ENCODE peak calls at places on chromosomes 1 and 21, in four cellular contexts. G is NCI-H345, L is ecto neural progenitor cell, A is M059J. M is an unnamed sample.

GRCh38 chr1:146051452-146051852 is 29.9 kb upstream of the HJV start:
- DNase-seq in G (no peak), A (no peak), L (no peak), M (peak)

GRCh38 chr1:19682257-19682656 is 17.6 kb downstream of the HTR6 start:
- DNase-seq in A (peak), L (no peak), G (no peak), M (no peak)

GRCh38 chr1:205038132-205038786 is 4.8 kb upstream of the CNTN2 start:
- DNase-seq in G (no peak), L (no peak), A (no peak), M (no peak)

GRCh38 chr1:102431253-102431652 is 434.5 kb upstream of the OLFM3 start:
- DNase-seq in G (no peak), A (no peak), L (no peak), M (no peak)

GRCh38 chr21:34743831-34744230 is 75.0 kb downstream of the CLIC6 start:
- DNase-seq in A (peak), G (no peak), L (no peak), M (no peak)

GRCh38 chr1:199352351-199352750 is 675.2 kb upstream of the NR5A2 start:
- DNase-seq in A (no peak), G (no peak), L (no peak), M (no peak)

GRCh38 chr21:36706951-36707762 is 8.2 kb downstream of the SIM2 start:
- DNase-seq in G (no peak), A (no peak), L (peak), M (no peak)

GRCh38 chr21:43204638-43205037 is 35.8 kb downstream of the CRYAA start:
- DNase-seq in A (no peak), G (no peak), L (peak), M (no peak)

GRCh38 chr1:29260531-29260930 is 24.2 kb downstream of the PTPRU start:
- DNase-seq in A (no peak), G (no peak), L (no peak), M (no peak)

GRCh38 chr1:9009438-9010366 is 16.5 kb downstream of the SLC2A7 start:
- DNase-seq in L (peak), A (no peak), G (no peak), M (no peak)

GRCh38 chr21:36647279-36648093 is 51.4 kb upstream of the SIM2 start:
- DNase-seq in G (no peak), L (no peak), A (peak), M (no peak)

GRCh38 chr1:86774305-86775304 is 70.2 kb downstream of the SH3GLB1 start:
- DNase-seq in L (no peak), G (peak), A (peak), M (no peak)

GRCh38 chr1:43985984-43986595 is 5.3 kb upstream of the CCDC24 start:
- DNase-seq in L (no peak), A (no peak), G (no peak), M (no peak)

GRCh38 chr1:201142011-201142853 is 12.0 kb downstream of the TMEM9 start:
- DNase-seq in L (no peak), G (no peak), A (no peak), M (no peak)

GRCh38 chr1:194227157-194227556 is 1040.7 kb upstream of the B3GALT2 start:
- DNase-seq in L (no peak), A (peak), G (no peak), M (no peak)

GRCh38 chr1:51568231-51568935 is 48.5 kb upstream of the OSBPL9 start:
- DNase-seq in G (no peak), A (peak), L (no peak), M (no peak)

GRCh38 chr1:30034627-30035521 is 688.5 kb downstream of the MATN1 start:
- DNase-seq in G (peak), A (peak), L (peak), M (peak)

GRCh38 chr1:223089250-223089649 is 53.8 kb downstream of the TLR5 start:
- DNase-seq in G (no peak), A (no peak), L (no peak), M (no peak)

GRCh38 chr21:33039542-33039941 is 13.8 kb downstream of the OLIG2 start:
- DNase-seq in G (no peak), L (no peak), A (no peak), M (no peak)

GRCh38 chr1:7208647-7209180 is 423.5 kb downstream of the CAMTA1 start:
- DNase-seq in L (no peak), A (no peak), G (no peak), M (peak)

GRCh38 chr1:245092638-245092976 is 62.2 kb upstream of the KIF26B start:
- DNase-seq in A (no peak), L (no peak), G (no peak), M (no peak)

GRCh38 chr1:208165659-208166058 is 78.5 kb downstream of the PLXNA2 start:
- DNase-seq in G (no peak), L (no peak), A (no peak), M (no peak)

GRCh38 chr1:59765036-59765730 is 49.6 kb upstream of the HOOK1 start:
- DNase-seq in L (no peak), A (no peak), G (peak), M (no peak)

GRCh38 chr1:211511947-211512346 is 20.0 kb upstream of the RD3 start:
- DNase-seq in L (no peak), A (peak), G (no peak), M (no peak)

GRCh38 chr1:33661791-33662190 is 189.3 kb downstream of the ZSCAN20 start:
- DNase-seq in G (no peak), L (no peak), A (no peak), M (no peak)

GRCh38 chr21:22965455-22966125 is 1967.4 kb downstream of the NCAM2 start:
- DNase-seq in G (no peak), L (no peak), A (no peak), M (no peak)

GRCh38 chr1:243942196-243943150 is 92.4 kb upstream of the AKT3 start:
- DNase-seq in A (no peak), G (no peak), L (no peak), M (peak)

GRCh38 chr1:37753473-37754321 is 11.2 kb downstream of the EPHA10 start:
- DNase-seq in A (no peak), G (no peak), L (peak), M (no peak)

GRCh38 chr1:71796044-71796443 is 486.3 kb downstream of the NEGR1 start:
- DNase-seq in A (no peak), L (no peak), G (peak), M (no peak)